ENCODE peak calls at places on chromosomes 1 and 21, in six cellular contexts. I is adipocyte, C is T47D, M is EL, D is T-cell, L is T-helper 9 cell. R is an unnamed sample.

GRCh38 chr1:174021611-174022079 is 512 bp downstream of the RC3H1 start:
- DNase-seq in I (peak; percentile 76), C (no peak), M (peak; percentile 55), D (peak; percentile 12), L (peak; percentile 25), R (no peak)

GRCh38 chr1:150464422-150464826 is 22.8 kb upstream of the TARS2 start:
- DNase-seq in I (peak; percentile 80), C (peak; percentile 56), M (peak; percentile 54), D (peak; percentile 57), L (peak; percentile 58), R (peak; percentile 51)

GRCh38 chr21:45499201-45499750 is 43.0 kb downstream of the SLC19A1 start:
- DNase-seq in I (no peak), C (no peak), M (no peak), D (no peak), L (no peak), R (no peak)

GRCh38 chr1:167043752-167044488 is 46.3 kb downstream of the GPA33 start:
- DNase-seq in I (no peak), C (peak; percentile 64), M (peak; percentile 36), D (peak; percentile 74), L (peak; percentile 64), R (no peak)

GRCh38 chr1:203271018-203271743 is 34.1 kb upstream of the BTG2 start:
- DNase-seq in I (peak; percentile 77), C (peak; percentile 79), M (peak; percentile 62), D (peak; percentile 75), L (peak; percentile 50), R (no peak)

GRCh38 chr1:54609301-54609921 is 13.9 kb downstream of the FAM151A start:
- DNase-seq in I (no peak), C (no peak), M (no peak), D (no peak), L (no peak), R (no peak)

GRCh38 chr1:76185207-76185606 is 110.7 kb downstream of the ST6GALNAC3 start:
- DNase-seq in I (no peak), C (no peak), M (no peak), D (no peak), L (no peak), R (no peak)

GRCh38 chr1:224494343-224494742 is 59.7 kb upstream of the WDR26 start:
- DNase-seq in I (no peak), C (no peak), M (no peak), D (no peak), L (no peak), R (no peak)

GRCh38 chr1:192951961-192952460 is 107.1 kb downstream of the UCHL5 start:
- DNase-seq in I (peak; percentile 80), C (no peak), M (peak; percentile 82), D (no peak), L (no peak), R (peak; percentile 35)

GRCh38 chr1:58618303-58618702 is 41.3 kb upstream of the TACSTD2 start:
- DNase-seq in I (peak; percentile 90), C (no peak), M (peak; percentile 96), D (no peak), L (no peak), R (no peak)

GRCh38 chr1:169557131-169557530 is 29.1 kb downstream of the F5 start:
- DNase-seq in I (no peak), C (no peak), M (no peak), D (no peak), L (no peak), R (no peak)

R was measured in Panc1.